ENCODE peak calls at places on chromosomes 4 and X, in seven cellular contexts. One of them, this sample, is unnamed.

GRCh38 chrX:103918584-103919335 is 43.7 kb upstream of the TMSB15B start:
- DNase-seq in left lung: peak; percentile 64
- DNase-seq in PC-3: peak; percentile 72
- DNase-seq in right cardiac atrium: peak; percentile 86
- DNase-seq in mammary epithelial cell: peak; percentile 66
- DNase-seq in AG04450: no peak
- DNase-seq in heart left ventricle: peak; percentile 51
- DNase-seq in this sample: peak; percentile 17

GRCh38 chrX:12949205-12949926 is 25.5 kb upstream of the TMSB4X start:
- DNase-seq in left lung: no peak
- DNase-seq in PC-3: no peak
- DNase-seq in right cardiac atrium: no peak
- DNase-seq in mammary epithelial cell: no peak
- DNase-seq in AG04450: no peak
- DNase-seq in heart left ventricle: no peak
- DNase-seq in this sample: peak; percentile 51

GRCh38 chr4:38092701-38093100 is 132.5 kb downstream of the PTTG2 start:
- DNase-seq in left lung: no peak
- DNase-seq in PC-3: no peak
- DNase-seq in right cardiac atrium: no peak
- DNase-seq in mammary epithelial cell: peak; percentile 47
- DNase-seq in AG04450: no peak
- DNase-seq in heart left ventricle: no peak
- DNase-seq in this sample: no peak

GRCh38 chr4:76990288-76991080 is 40.9 kb downstream of the SEPTIN11 start:
- DNase-seq in left lung: no peak
- DNase-seq in PC-3: no peak
- DNase-seq in right cardiac atrium: peak; percentile 18
- DNase-seq in mammary epithelial cell: peak; percentile 60
- DNase-seq in AG04450: peak; percentile 91
- DNase-seq in heart left ventricle: no peak
- DNase-seq in this sample: peak; percentile 87

GRCh38 chr4:16102356-16102755 is 18.5 kb upstream of the PROM1 start:
- DNase-seq in left lung: no peak
- DNase-seq in PC-3: no peak
- DNase-seq in right cardiac atrium: no peak
- DNase-seq in mammary epithelial cell: no peak
- DNase-seq in AG04450: no peak
- DNase-seq in heart left ventricle: no peak
- DNase-seq in this sample: no peak

GRCh38 chr4:72374156-72374555 is 194.9 kb downstream of the ADAMTS3 start:
- DNase-seq in left lung: no peak
- DNase-seq in PC-3: no peak
- DNase-seq in right cardiac atrium: no peak
- DNase-seq in mammary epithelial cell: no peak
- DNase-seq in AG04450: no peak
- DNase-seq in heart left ventricle: no peak
- DNase-seq in this sample: no peak

GRCh38 chrX:72016881-72017783 is 106.5 kb downstream of the NHSL2 start:
- DNase-seq in left lung: no peak
- DNase-seq in PC-3: no peak
- DNase-seq in right cardiac atrium: no peak
- DNase-seq in mammary epithelial cell: no peak
- DNase-seq in AG04450: no peak
- DNase-seq in heart left ventricle: no peak
- DNase-seq in this sample: no peak

GRCh38 chr4:82799006-82799881 is 648 bp upstream of the SCD5 start:
- DNase-seq in left lung: no peak
- DNase-seq in PC-3: peak; percentile 10
- DNase-seq in right cardiac atrium: peak; percentile 55
- DNase-seq in mammary epithelial cell: peak; percentile 33
- DNase-seq in AG04450: no peak
- DNase-seq in heart left ventricle: no peak
- DNase-seq in this sample: no peak

GRCh38 chr4:97235516-97235915 is 907.8 kb downstream of the STPG2 start:
- DNase-seq in left lung: no peak
- DNase-seq in PC-3: no peak
- DNase-seq in right cardiac atrium: no peak
- DNase-seq in mammary epithelial cell: no peak
- DNase-seq in AG04450: no peak
- DNase-seq in heart left ventricle: no peak
- DNase-seq in this sample: no peak

GRCh38 chr4:17030543-17030942 is 132.1 kb upstream of the LDB2 start:
- DNase-seq in left lung: no peak
- DNase-seq in PC-3: peak; percentile 68
- DNase-seq in right cardiac atrium: no peak
- DNase-seq in mammary epithelial cell: peak; percentile 17
- DNase-seq in AG04450: peak; percentile 75
- DNase-seq in heart left ventricle: no peak
- DNase-seq in this sample: peak; percentile 79

GRCh38 chr4:126086041-126086440 is 771.3 kb downstream of the FAT4 start:
- DNase-seq in left lung: no peak
- DNase-seq in PC-3: no peak
- DNase-seq in right cardiac atrium: no peak
- DNase-seq in mammary epithelial cell: no peak
- DNase-seq in AG04450: no peak
- DNase-seq in heart left ventricle: no peak
- DNase-seq in this sample: no peak

GRCh38 chr4:61553562-61554125 is 353.5 kb downstream of the ADGRL3 start:
- DNase-seq in left lung: no peak
- DNase-seq in PC-3: no peak
- DNase-seq in right cardiac atrium: no peak
- DNase-seq in mammary epithelial cell: no peak
- DNase-seq in AG04450: no peak
- DNase-seq in heart left ventricle: no peak
- DNase-seq in this sample: no peak

GRCh38 chrX:72349190-72349589 is 43.5 kb upstream of the CITED1 start:
- DNase-seq in left lung: no peak
- DNase-seq in PC-3: no peak
- DNase-seq in right cardiac atrium: no peak
- DNase-seq in mammary epithelial cell: no peak
- DNase-seq in AG04450: no peak
- DNase-seq in heart left ventricle: no peak
- DNase-seq in this sample: no peak

GRCh38 chr4:77734928-77735327 is 84.2 kb downstream of the CNOT6L start:
- DNase-seq in left lung: no peak
- DNase-seq in PC-3: no peak
- DNase-seq in right cardiac atrium: no peak
- DNase-seq in mammary epithelial cell: peak; percentile 16
- DNase-seq in AG04450: peak; percentile 26
- DNase-seq in heart left ventricle: no peak
- DNase-seq in this sample: peak; percentile 49

GRCh38 chrX:22800360-22800759 is 199.4 kb upstream of the DDX53 start:
- DNase-seq in left lung: no peak
- DNase-seq in PC-3: peak; percentile 81
- DNase-seq in right cardiac atrium: peak; percentile 41
- DNase-seq in mammary epithelial cell: peak; percentile 74
- DNase-seq in AG04450: peak; percentile 66
- DNase-seq in heart left ventricle: peak; percentile 4
- DNase-seq in this sample: peak; percentile 72

GRCh38 chr4:40877081-40877480 is 127.3 kb downstream of the NSUN7 start:
- DNase-seq in left lung: no peak
- DNase-seq in PC-3: no peak
- DNase-seq in right cardiac atrium: no peak
- DNase-seq in mammary epithelial cell: no peak
- DNase-seq in AG04450: no peak
- DNase-seq in heart left ventricle: no peak
- DNase-seq in this sample: no peak
- H3K4me3 ChIP-seq in left lung: no peak overlapping the region
- H3K4me3 ChIP-seq in PC-3: no peak overlapping the region
- H3K4me3 ChIP-seq in right cardiac atrium: no peak overlapping the region
- H3K4me3 ChIP-seq in mammary epithelial cell: no peak overlapping the region
- H3K4me3 ChIP-seq in AG04450: no peak overlapping the region
- H3K4me3 ChIP-seq in heart left ventricle: no peak overlapping the region
- H3K4me3 ChIP-seq in this sample: no peak overlapping the region

GRCh38 chrX:40076750-40077149 is 21.0 kb downstream of the BCOR start:
- DNase-seq in left lung: no peak
- DNase-seq in PC-3: no peak
- DNase-seq in right cardiac atrium: no peak
- DNase-seq in mammary epithelial cell: no peak
- DNase-seq in AG04450: no peak
- DNase-seq in heart left ventricle: no peak
- DNase-seq in this sample: no peak

GRCh38 chrX:40073439-40074054 is 24.2 kb downstream of the BCOR start:
- DNase-seq in left lung: no peak
- DNase-seq in PC-3: no peak
- DNase-seq in right cardiac atrium: no peak
- DNase-seq in mammary epithelial cell: no peak
- DNase-seq in AG04450: no peak
- DNase-seq in heart left ventricle: no peak
- DNase-seq in this sample: no peak

GRCh38 chrX:40074080-40074958 is 23.4 kb downstream of the BCOR start:
- DNase-seq in left lung: no peak
- DNase-seq in PC-3: no peak
- DNase-seq in right cardiac atrium: peak; percentile 42
- DNase-seq in mammary epithelial cell: no peak
- DNase-seq in AG04450: no peak
- DNase-seq in heart left ventricle: no peak
- DNase-seq in this sample: no peak

GRCh38 chrX:40077176-40077575 is 20.6 kb downstream of the BCOR start:
- DNase-seq in left lung: no peak
- DNase-seq in PC-3: no peak
- DNase-seq in right cardiac atrium: peak; percentile 70
- DNase-seq in mammary epithelial cell: no peak
- DNase-seq in AG04450: no peak
- DNase-seq in heart left ventricle: no peak
- DNase-seq in this sample: no peak

DNA sequence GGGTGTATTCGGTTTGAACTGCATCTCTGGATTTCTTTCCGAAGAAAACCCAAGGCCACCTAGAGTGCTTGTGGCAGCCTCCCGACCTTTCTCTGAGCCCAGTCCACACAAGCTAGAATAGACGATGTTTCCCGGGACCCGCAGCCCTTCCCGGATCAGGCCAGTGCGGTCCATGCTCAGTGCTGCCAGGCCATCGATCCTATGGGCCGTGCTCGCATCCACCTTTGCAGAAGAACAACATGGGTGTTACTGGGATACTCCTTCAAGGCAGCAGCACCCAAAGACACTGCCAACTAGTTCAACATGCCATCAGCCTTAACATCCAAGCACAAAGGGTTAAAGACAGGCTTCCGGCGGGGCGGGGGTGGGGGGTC is 22.8 kb downstream of the BCOR start:
- DNase-seq in left lung: no peak
- DNase-seq in PC-3: no peak
- DNase-seq in right cardiac atrium: no peak
- DNase-seq in mammary epithelial cell: no peak
- DNase-seq in AG04450: no peak
- DNase-seq in heart left ventricle: no peak
- DNase-seq in this sample: no peak
- H3K4me3 ChIP-seq in left lung: no peak overlapping the region
- H3K4me3 ChIP-seq in PC-3: no peak overlapping the region
- H3K4me3 ChIP-seq in right cardiac atrium: no peak overlapping the region
- H3K4me3 ChIP-seq in mammary epithelial cell: no peak overlapping the region
- H3K4me3 ChIP-seq in AG04450: no peak overlapping the region
- H3K4me3 ChIP-seq in heart left ventricle: no peak overlapping the region
- H3K4me3 ChIP-seq in this sample: no peak overlapping the region

GRCh38 chr4:1721003-1721665 is at the start of the genes TACC3 and TMEM129:
- DNase-seq in left lung: peak; percentile 95
- DNase-seq in PC-3: peak; percentile 94
- DNase-seq in right cardiac atrium: peak; percentile 96
- DNase-seq in mammary epithelial cell: peak; percentile 98
- DNase-seq in AG04450: peak; percentile 59
- DNase-seq in heart left ventricle: peak; percentile 94
- DNase-seq in this sample: peak; percentile 76

GRCh38 chr4:1725521-1725920 is 4.2 kb downstream of the TACC3 start:
- DNase-seq in left lung: peak; percentile 29
- DNase-seq in PC-3: no peak
- DNase-seq in right cardiac atrium: no peak
- DNase-seq in mammary epithelial cell: no peak
- DNase-seq in AG04450: no peak
- DNase-seq in heart left ventricle: no peak
- DNase-seq in this sample: no peak

GRCh38 chr4:1722551-1723071 is 1.3 kb downstream of the TACC3 start:
- DNase-seq in left lung: no peak
- DNase-seq in PC-3: no peak
- DNase-seq in right cardiac atrium: no peak
- DNase-seq in mammary epithelial cell: no peak
- DNase-seq in AG04450: no peak
- DNase-seq in heart left ventricle: no peak
- DNase-seq in this sample: no peak

GRCh38 chr4:1721666-1722550 is 587 bp downstream of the TACC3 start:
- DNase-seq in left lung: no peak
- DNase-seq in PC-3: no peak
- DNase-seq in right cardiac atrium: peak; percentile 62
- DNase-seq in mammary epithelial cell: no peak
- DNase-seq in AG04450: no peak
- DNase-seq in heart left ventricle: no peak
- DNase-seq in this sample: no peak

GRCh38 chr4:1723131-1723801 is 1.9 kb downstream of the TACC3 start:
- DNase-seq in left lung: no peak
- DNase-seq in PC-3: no peak
- DNase-seq in right cardiac atrium: no peak
- DNase-seq in mammary epithelial cell: no peak
- DNase-seq in AG04450: no peak
- DNase-seq in heart left ventricle: no peak
- DNase-seq in this sample: no peak
- H3K4me3 ChIP-seq in left lung: no peak overlapping the region
- H3K4me3 ChIP-seq in PC-3: peak overlapping the region; percentile 94
- H3K4me3 ChIP-seq in right cardiac atrium: no peak overlapping the region
- H3K4me3 ChIP-seq in mammary epithelial cell: no peak overlapping the region
- H3K4me3 ChIP-seq in AG04450: peak overlapping the region; percentile 25
- H3K4me3 ChIP-seq in heart left ventricle: no peak overlapping the region
- H3K4me3 ChIP-seq in this sample: no peak overlapping the region

GRCh38 chrX:41334866-41335589 is 1.1 kb downstream of the DDX3X start:
- DNase-seq in left lung: peak; percentile 75
- DNase-seq in PC-3: peak; percentile 30
- DNase-seq in right cardiac atrium: peak; percentile 83
- DNase-seq in mammary epithelial cell: peak; percentile 60
- DNase-seq in AG04450: no peak
- DNase-seq in heart left ventricle: peak; percentile 68
- DNase-seq in this sample: no peak
- H3K4me3 ChIP-seq in left lung: peak overlapping the region; percentile 96
- H3K4me3 ChIP-seq in PC-3: peak overlapping the region; percentile 100
- H3K4me3 ChIP-seq in right cardiac atrium: peak overlapping the region; percentile 62
- H3K4me3 ChIP-seq in mammary epithelial cell: peak overlapping the region; percentile 77
- H3K4me3 ChIP-seq in AG04450: peak overlapping the region; percentile 87
- H3K4me3 ChIP-seq in heart left ventricle: peak overlapping the region; percentile 94
- H3K4me3 ChIP-seq in this sample: peak overlapping the region; percentile 82

GRCh38 chrX:47216393-47216925 is 2.0 kb upstream of the CDK16 start:
- DNase-seq in left lung: no peak
- DNase-seq in PC-3: no peak
- DNase-seq in right cardiac atrium: no peak
- DNase-seq in mammary epithelial cell: no peak
- DNase-seq in AG04450: no peak
- DNase-seq in heart left ventricle: no peak
- DNase-seq in this sample: no peak
- H3K4me3 ChIP-seq in left lung: no peak overlapping the region
- H3K4me3 ChIP-seq in PC-3: no peak overlapping the region
- H3K4me3 ChIP-seq in right cardiac atrium: no peak overlapping the region
- H3K4me3 ChIP-seq in mammary epithelial cell: no peak overlapping the region
- H3K4me3 ChIP-seq in AG04450: no peak overlapping the region
- H3K4me3 ChIP-seq in heart left ventricle: no peak overlapping the region
- H3K4me3 ChIP-seq in this sample: no peak overlapping the region